ENCODE peak calls at places on chromosomes 1 and 21, in five cellular contexts. Z is body of pancreas, A is stomach, O is A549, U is uterus. E is an unnamed sample.

GRCh38 chr1:109240158-109241152 is 8.9 kb upstream of the CELSR2 start:
- DNase-seq in Z (peak; percentile 78), A (peak; percentile 54), O (no peak), U (peak; percentile 82), E (no peak)

GRCh38 chr1:91511386-91511785 is 10.7 kb downstream of the CDC7 start:
- DNase-seq in Z (no peak), A (no peak), O (peak; percentile 9), U (no peak), E (no peak)

GRCh38 chr1:53792751-53793150 is 45.3 kb downstream of the NDC1 start:
- DNase-seq in Z (no peak), A (no peak), O (no peak), U (no peak), E (no peak)

GRCh38 chr21:42925114-42925907 is at the start of gene ERVH48-1:
- DNase-seq in Z (no peak), A (no peak), O (no peak), U (no peak), E (no peak)

GRCh38 chr21:21682172-21682571 is 684.0 kb downstream of the NCAM2 start:
- DNase-seq in Z (no peak), A (no peak), O (no peak), U (no peak), E (no peak)

GRCh38 chr21:44617071-44617501 is 5.2 kb downstream of the KRTAP10-8 start:
- DNase-seq in Z (no peak), A (no peak), O (no peak), U (no peak), E (no peak)

GRCh38 chr1:115089443-115090340 is at the start of gene TSPAN2:
- DNase-seq in Z (peak; percentile 55), A (peak; percentile 51), O (peak; percentile 47), U (peak; percentile 88), E (no peak)

GRCh38 chr21:46138383-46138970 is 16.9 kb downstream of the FTCD start:
- DNase-seq in Z (no peak), A (no peak), O (no peak), U (no peak), E (no peak)

GRCh38 chr1:51583532-51583931 is 33.4 kb upstream of the OSBPL9 start:
- DNase-seq in Z (peak; percentile 42), A (peak; percentile 27), O (no peak), U (peak; percentile 41), E (peak; percentile 67)

GRCh38 chr1:62687421-62687902 is 724 bp downstream of the DOCK7 start:
- DNase-seq in Z (peak; percentile 39), A (peak; percentile 29), O (peak; percentile 13), U (peak; percentile 31), E (no peak)

GRCh38 chr1:246567258-246568235 is 1.3 kb downstream of the CNST start:
- DNase-seq in Z (no peak), A (no peak), O (no peak), U (no peak), E (no peak)

GRCh38 chr1:59041878-59042277 is 255.0 kb upstream of the FGGY start:
- DNase-seq in Z (no peak), A (no peak), O (no peak), U (peak; percentile 64), E (no peak)

GRCh38 chr1:109718495-109718894 is 6.4 kb downstream of the GSTM5 start:
- DNase-seq in Z (peak; percentile 45), A (no peak), O (peak; percentile 17), U (no peak), E (no peak)

GRCh38 chr1:228150021-228150457 is 309 bp downstream of the GJC2 start:
- DNase-seq in Z (peak; percentile 5), A (no peak), O (no peak), U (peak; percentile 45), E (no peak)

GRCh38 chr21:39004776-39005605 is 178.3 kb downstream of the PSMG1 start:
- DNase-seq in Z (no peak), A (peak; percentile 35), O (no peak), U (peak; percentile 52), E (no peak)

GRCh38 chr1:100449477-100449876 is 88.5 kb upstream of the GPR88 start:
- DNase-seq in Z (no peak), A (no peak), O (no peak), U (no peak), E (no peak)

GRCh38 chr1:234277161-234277868 is 95.9 kb upstream of the COA6 start:
- DNase-seq in Z (no peak), A (no peak), O (no peak), U (no peak), E (no peak)

GRCh38 chr1:2187619-2188018 is 7.0 kb downstream of the FAAP20 start:
- DNase-seq in Z (no peak), A (no peak), O (no peak), U (no peak), E (no peak)
- TF ChIP-seq POLR2A in Z (no peak), A (no peak), O (no peak), U (no peak), E (no peak)

DNA sequence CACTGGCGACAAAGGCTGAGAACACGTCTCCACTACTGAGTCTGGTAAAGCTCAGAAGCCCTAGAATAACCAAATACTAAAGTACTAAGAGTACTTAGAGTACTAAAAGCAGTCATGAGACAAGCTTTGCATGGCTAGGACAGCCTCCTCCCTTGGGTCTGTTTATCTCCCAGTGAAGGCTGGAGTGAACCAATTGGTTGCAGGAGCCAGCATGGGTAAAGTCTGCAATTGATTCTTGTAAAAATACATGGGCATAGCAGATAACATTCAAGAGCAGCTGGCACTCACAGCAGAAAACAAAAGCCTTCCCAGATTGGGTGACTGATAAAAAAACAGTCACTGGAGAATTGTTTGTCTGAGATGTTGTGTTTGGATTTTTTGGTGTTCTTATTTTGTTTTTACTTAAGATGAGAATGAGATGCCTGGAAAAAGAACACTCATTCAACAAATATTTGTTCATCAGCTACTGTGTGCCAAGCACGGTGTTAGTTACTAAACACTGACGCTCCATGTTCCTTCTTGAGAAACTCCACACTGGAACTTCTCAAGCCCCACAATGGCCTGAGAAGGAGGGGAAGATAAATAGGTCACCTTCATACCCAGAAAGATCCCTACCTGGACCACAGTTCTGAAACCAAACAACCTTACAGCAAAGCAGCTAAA is 3.7 kb downstream of the IRF6 start:
- DNase-seq in Z (peak; percentile 31), A (peak; percentile 59), O (no peak), U (no peak), E (no peak)
- TF ChIP-seq POLR2A in Z (no peak), A (no peak), O (no peak), U (no peak), E (no peak)

GRCh38 chr1:153357853-153358690 is at the start of gene S100A9:
- DNase-seq in Z (no peak), A (no peak), O (no peak), U (no peak), E (no peak)
- TF ChIP-seq POLR2A in Z (peak; percentile 45), A (no peak), O (no peak), U (no peak), E (no peak)

DNA sequence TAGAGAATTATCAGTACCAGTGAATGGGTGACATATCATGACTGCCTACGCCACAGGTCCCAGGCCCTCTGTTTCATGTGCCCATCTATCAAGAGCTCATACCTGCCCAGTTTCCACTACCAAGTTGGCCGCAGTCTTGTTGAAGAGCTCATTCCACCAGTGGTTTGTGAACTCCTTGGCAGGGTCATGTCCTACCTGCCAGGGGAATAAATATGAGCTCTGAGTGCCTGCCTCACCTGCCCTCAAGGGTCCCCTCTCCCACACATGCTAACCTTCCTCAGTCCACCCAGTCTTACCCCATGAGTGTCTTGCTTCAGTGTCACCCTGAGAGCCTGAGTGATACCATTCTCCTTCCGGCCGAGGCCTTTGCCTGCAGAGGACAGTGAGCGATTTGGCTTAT is 3.2 kb downstream of the GPATCH4 start:
- DNase-seq in Z (no peak), A (no peak), O (no peak), U (no peak), E (no peak)
- TF ChIP-seq POLR2A in Z (no peak), A (no peak), O (no peak), U (no peak), E (no peak)

DNA sequence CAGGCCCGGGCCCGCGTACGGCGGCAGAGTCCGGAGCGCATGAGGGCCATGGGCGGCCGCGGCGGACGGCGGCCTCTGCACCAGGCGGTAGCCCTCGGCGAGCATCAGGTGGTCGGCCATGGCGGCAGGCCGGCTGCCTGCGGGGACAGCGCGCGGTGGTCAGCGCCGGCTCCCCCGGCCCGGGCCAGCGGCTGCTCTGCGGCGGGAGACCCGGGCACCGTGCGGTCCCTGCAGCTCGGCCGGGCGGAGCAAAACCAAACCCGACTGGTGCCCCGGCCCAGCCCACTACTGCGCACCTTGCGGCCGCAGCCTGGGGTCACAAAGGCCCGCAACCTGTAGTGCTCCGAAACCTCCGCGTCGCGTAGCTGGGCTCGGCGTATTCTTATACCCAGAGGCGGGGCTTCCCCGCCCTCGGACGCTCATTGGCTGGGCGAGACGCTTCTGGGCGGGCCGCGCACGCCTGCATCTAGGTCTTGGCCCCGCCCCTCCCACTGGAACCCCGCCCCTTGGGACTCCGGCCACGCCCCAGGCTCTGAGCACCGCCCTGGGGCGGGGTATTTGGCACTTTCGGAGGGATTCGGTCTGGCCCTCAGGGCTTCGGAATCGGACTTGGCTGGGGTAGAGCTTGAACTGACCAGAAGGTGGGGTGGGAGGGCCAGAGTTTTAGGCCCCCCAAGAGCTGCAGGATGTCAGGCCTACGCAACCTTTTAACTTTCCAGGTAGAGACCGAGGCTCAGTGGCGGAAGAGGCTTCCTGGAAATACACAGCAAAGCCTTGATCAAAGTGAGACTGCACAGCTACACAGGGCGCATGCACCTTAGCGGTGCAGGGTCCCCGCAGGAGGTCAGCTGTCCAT is at the start of gene CITED4:
- DNase-seq in Z (peak; percentile 98), A (peak; percentile 97), O (peak; percentile 76), U (peak; percentile 97), E (peak; percentile 55)
- TF ChIP-seq POLR2A in Z (peak; percentile 98), A (no peak), O (peak; percentile 94), U (peak; percentile 99), E (peak; percentile 52)

DNA sequence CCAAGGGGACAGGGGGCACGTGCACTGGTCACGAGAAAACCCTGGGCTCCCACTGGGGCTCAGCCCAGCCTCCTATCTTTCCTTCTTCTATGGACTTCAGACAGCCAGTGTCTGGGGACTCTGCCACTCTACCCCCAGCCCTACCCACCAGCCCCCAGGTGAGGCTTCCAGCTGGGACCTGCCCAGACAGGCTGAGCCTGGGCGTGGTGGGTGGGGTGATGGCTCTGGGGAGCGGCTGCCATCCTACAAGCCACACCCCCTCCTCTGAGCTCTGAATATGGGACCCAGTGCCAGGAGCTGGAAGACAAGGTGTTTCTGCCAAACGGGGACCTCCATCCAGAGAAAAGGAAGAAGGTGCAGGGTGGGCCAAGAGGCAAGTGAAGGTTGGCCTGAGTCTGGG is 8.0 kb upstream of the SFN start:
- DNase-seq in Z (no peak), A (no peak), O (no peak), U (no peak), E (no peak)
- TF ChIP-seq POLR2A in Z (no peak), A (no peak), O (no peak), U (no peak), E (no peak)

GRCh38 chr1:6521502-6521901 is 30.0 kb upstream of the PLEKHG5 start:
- DNase-seq in Z (no peak), A (no peak), O (no peak), U (no peak), E (no peak)
- TF ChIP-seq POLR2A in Z (no peak), A (no peak), O (no peak), U (no peak), E (no peak)